ENCODE peak calls at places on chromosome 1, in four cellular contexts. K is body of pancreas, E is Peyer's patch, V is right lobe of liver. U is an unnamed sample.

GRCh38 chr1:205507896-205508714 is 3.6 kb downstream of the CDK18 start:
- DNase-seq in K (no peak), E (no peak), V (no peak), U (no peak)

GRCh38 chr1:231512147-231512698 is 16.2 kb upstream of the TSNAX start:
- DNase-seq in K (no peak), E (no peak), V (no peak), U (no peak)

GRCh38 chr1:59553381-59553780 is 256.5 kb downstream of the FGGY start:
- DNase-seq in K (no peak), E (no peak), V (no peak), U (no peak)

GRCh38 chr1:42742617-42743301 is 2.7 kb upstream of the CLDN19 start:
- DNase-seq in K (no peak), E (peak), V (no peak), U (no peak)

GRCh38 chr1:177181280-177181630 is 10.5 kb downstream of the BRINP2 start:
- DNase-seq in K (no peak), E (no peak), V (peak), U (no peak)

GRCh38 chr1:59714966-59715365 is 99.8 kb upstream of the HOOK1 start:
- DNase-seq in K (no peak), E (no peak), V (no peak), U (no peak)

GRCh38 chr1:65277605-65278343 is 31.6 kb upstream of the DNAJC6 start:
- DNase-seq in K (no peak), E (no peak), V (no peak), U (no peak)

GRCh38 chr1:53685272-53686051 is 53.5 kb downstream of the GLIS1 start:
- DNase-seq in K (no peak), E (no peak), V (no peak), U (no peak)

GRCh38 chr1:156148236-156148635 is 5.1 kb upstream of the SEMA4A start:
- DNase-seq in K (no peak), E (no peak), V (no peak), U (no peak)

GRCh38 chr1:44571712-44572571 is 102.3 kb downstream of the TMEM53 start:
- DNase-seq in K (peak), E (peak), V (no peak), U (no peak)

GRCh38 chr1:206503591-206504362 is 3.6 kb upstream of the RASSF5 start:
- DNase-seq in K (no peak), E (no peak), V (no peak), U (peak)

GRCh38 chr1:88736633-88737248 is 52.7 kb downstream of the PKN2 start:
- DNase-seq in K (no peak), E (peak), V (no peak), U (no peak)

GRCh38 chr1:64161347-64162080 is 41.9 kb upstream of the UBE2U start:
- DNase-seq in K (no peak), E (no peak), V (no peak), U (no peak)

GRCh38 chr1:192401832-192402231 is 85.0 kb downstream of the RGS21 start:
- DNase-seq in K (no peak), E (no peak), V (no peak), U (no peak)

GRCh38 chr1:200891774-200892157 is 2.9 kb upstream of the INAVA start:
- DNase-seq in K (no peak), E (peak), V (no peak), U (no peak)

GRCh38 chr1:211876849-211877248 is 46.3 kb upstream of the LPGAT1 start:
- DNase-seq in K (no peak), E (no peak), V (no peak), U (no peak)

GRCh38 chr1:46488343-46489168 is 1.1 kb upstream of the DMBX1 start:
- DNase-seq in K (no peak), E (no peak), V (no peak), U (no peak)

GRCh38 chr1:51642739-51643142 is 25.8 kb downstream of the OSBPL9 start:
- DNase-seq in K (no peak), E (no peak), V (no peak), U (no peak)

GRCh38 chr1:234842726-234843641 is 233.0 kb upstream of the IRF2BP2 start:
- DNase-seq in K (no peak), E (peak), V (no peak), U (peak)

GRCh38 chr1:22570140-22570909 is 7.0 kb downstream of the EPHA8 start:
- DNase-seq in K (no peak), E (no peak), V (no peak), U (no peak)

GRCh38 chr1:38570576-38570975 is 289.0 kb downstream of the RRAGC start:
- DNase-seq in K (no peak), E (no peak), V (no peak), U (no peak)

GRCh38 chr1:84957956-84958355 is 39.0 kb downstream of the MCOLN2 start:
- DNase-seq in K (no peak), E (no peak), V (no peak), U (no peak)

GRCh38 chr1:201448981-201449380 is 20.0 kb downstream of the PHLDA3 start:
- DNase-seq in K (peak), E (no peak), V (no peak), U (no peak)

GRCh38 chr1:1191734-1192133 is 14.7 kb downstream of the TNFRSF18 start:
- DNase-seq in K (no peak), E (peak), V (peak), U (no peak)

GRCh38 chr1:204544321-204544720 is 28.1 kb downstream of the MDM4 start:
- DNase-seq in K (no peak), E (no peak), V (no peak), U (no peak)

GRCh38 chr1:40399984-40400704 is 26.6 kb downstream of the SMAP2 start:
- DNase-seq in K (no peak), E (no peak), V (no peak), U (no peak)

GRCh38 chr1:67855444-67855843 is 22.2 kb upstream of the GNG12 start:
- DNase-seq in K (no peak), E (no peak), V (no peak), U (no peak)

GRCh38 chr1:230823421-230823820 is 44.9 kb downstream of the C1orf198 start:
- DNase-seq in K (no peak), E (no peak), V (no peak), U (no peak)

GRCh38 chr1:59178339-59178744 is 118.6 kb upstream of the FGGY start:
- DNase-seq in K (no peak), E (no peak), V (no peak), U (no peak)

GRCh38 chr1:165847486-165847885 is 20.1 kb downstream of the UCK2 start:
- DNase-seq in K (no peak), E (no peak), V (no peak), U (no peak)

GRCh38 chr1:32919811-32920733 is 18.9 kb upstream of the TMEM54 start:
- DNase-seq in K (no peak), E (no peak), V (no peak), U (no peak)

GRCh38 chr1:216325336-216325735 is 97.9 kb downstream of the USH2A start:
- DNase-seq in K (no peak), E (no peak), V (no peak), U (no peak)

GRCh38 chr1:26239936-26240335 is 5.9 kb downstream of the CEP85 start:
- DNase-seq in K (no peak), E (no peak), V (no peak), U (no peak)

GRCh38 chr1:242129103-242129502 is 130.2 kb upstream of the MAP1LC3C start:
- DNase-seq in K (no peak), E (no peak), V (no peak), U (no peak)

GRCh38 chr1:2983706-2984398 is 37.4 kb upstream of the ACTRT2 start:
- DNase-seq in K (no peak), E (no peak), V (no peak), U (peak)

GRCh38 chr1:168202941-168203654 is 22.7 kb upstream of the SFT2D2 start:
- DNase-seq in K (no peak), E (no peak), V (no peak), U (no peak)

GRCh38 chr1:172513480-172513879 is 19.5 kb upstream of the SUCO start:
- DNase-seq in K (no peak), E (no peak), V (no peak), U (no peak)
- TF ChIP-seq POLR2A in K (no peak), E (no peak), V (no peak), U (no peak)

DNA sequence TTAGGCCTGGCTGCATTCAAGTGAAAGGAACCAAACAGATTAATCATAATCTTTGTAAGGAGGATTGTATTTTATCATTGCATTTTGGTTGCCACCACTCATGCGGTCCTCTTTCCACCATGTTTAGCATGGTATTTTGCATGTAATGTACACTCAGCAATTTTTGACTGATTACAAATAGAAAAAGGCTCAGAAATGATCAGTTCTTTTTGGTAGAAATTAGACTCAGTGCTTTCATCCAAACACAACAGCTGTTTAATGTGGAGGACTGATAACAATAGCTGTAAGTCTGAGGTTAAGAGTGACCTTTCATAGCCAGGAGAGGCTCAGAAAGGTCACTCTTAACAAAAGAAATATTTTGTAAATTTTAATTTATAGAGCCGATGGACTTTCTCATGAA is 25.3 kb upstream of the DPH5 start:
- DNase-seq in K (no peak), E (no peak), V (no peak), U (no peak)
- TF ChIP-seq POLR2A in K (no peak), E (no peak), V (no peak), U (no peak)

DNA sequence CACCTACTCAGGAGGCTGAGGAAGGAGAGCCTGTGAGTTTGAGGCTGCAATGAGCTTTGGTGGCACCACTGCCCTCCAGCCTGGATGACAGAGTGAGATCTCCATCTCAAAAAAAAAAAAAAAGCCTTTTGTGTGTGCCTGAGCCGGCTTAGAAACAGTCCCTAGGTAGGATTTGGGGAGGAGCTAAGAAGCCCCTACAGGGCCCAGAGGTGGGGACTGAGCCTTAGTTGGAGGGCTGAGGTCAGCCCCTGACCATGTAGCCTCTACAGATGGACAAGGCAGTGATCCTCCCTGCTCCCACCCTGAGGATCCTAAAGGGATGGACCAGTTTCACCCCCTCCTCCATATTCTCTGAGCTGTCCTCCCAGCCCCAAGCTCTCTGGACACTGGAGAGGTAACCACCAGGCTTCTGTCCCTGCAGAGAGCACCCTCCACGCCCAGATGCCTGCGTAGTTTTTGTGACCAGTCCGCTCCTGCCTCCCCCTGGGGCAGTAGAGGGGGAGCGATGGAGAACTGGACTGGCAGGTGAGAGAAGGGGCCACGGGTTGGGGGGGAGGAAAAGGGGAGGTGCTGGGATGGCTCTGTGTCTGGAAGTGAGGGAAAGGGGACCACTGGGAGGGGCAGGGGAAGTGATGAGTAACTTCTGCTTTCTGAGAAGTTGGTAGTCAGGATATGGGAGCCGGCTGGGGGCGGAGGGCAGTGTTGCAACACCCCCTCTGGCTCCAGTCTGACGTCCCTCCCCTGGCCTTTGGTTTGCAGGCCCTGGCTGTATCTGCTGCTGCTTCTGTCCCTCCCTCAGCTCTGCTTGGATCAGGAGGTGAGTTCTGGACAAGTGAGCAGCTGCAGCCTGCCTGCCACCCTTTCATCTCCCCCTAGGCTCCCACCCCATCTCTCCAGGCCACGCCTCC is 2.8 kb downstream of the ADAMTSL4 start:
- DNase-seq in K (no peak), E (peak), V (peak), U (peak)
- TF ChIP-seq POLR2A in K (no peak), E (no peak), V (peak), U (no peak)

DNA sequence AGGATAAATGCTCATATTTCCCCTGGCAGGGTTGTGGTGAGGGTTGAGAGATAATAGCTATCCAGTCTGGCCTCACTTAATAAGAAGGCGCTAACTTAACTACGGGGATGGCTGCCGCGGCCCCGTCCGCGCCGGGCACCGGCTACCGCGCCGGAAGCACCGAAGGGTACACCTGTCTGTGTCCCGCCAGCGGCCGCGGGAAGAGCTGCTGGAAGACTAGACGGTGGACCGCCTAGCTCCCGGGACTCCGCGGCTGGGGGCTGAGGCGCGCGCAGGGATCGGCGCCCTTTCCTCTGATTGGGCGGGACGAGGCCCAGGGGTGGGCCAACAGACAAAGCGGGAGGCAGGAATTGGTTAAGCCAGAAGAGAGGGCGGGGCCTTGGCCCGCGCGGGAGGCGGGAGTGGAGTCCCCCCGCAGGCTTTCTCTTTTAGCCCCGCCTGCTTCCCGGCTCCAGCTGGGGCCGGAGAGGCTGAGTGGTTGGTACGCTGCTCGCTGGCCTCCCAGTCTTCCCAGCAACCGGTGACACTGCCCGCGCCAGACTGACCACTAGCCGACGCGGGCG is at the start of gene ZNF672:
- DNase-seq in K (peak), E (peak), V (peak), U (peak)
- TF ChIP-seq POLR2A in K (peak), E (peak), V (peak), U (peak)

DNA sequence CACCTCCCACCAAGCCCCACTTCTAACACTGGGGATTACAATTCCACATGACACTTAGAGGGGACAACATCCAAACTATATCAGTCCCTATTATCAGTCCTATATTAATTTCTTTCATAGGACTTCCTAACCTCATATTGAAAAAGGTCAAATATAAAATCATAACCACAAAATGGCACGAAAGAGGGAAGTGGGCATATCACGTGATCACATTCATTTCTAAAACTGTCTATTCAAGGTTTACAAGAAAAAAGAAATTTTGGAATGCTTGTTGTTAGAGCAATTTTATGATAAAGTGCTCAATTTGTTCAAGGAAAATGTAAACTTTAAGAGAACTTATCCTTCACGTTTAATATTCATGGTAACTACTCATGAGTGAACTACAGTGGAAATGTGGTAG is 13.2 kb upstream of the CDC7 start:
- DNase-seq in K (no peak), E (no peak), V (no peak), U (no peak)
- TF ChIP-seq POLR2A in K (no peak), E (no peak), V (no peak), U (no peak)